ENCODE peak calls at places on chromosome X, in four cellular contexts. O is K562, H is GM12878, W is HepG2. S is an unnamed sample.

GRCh38 chrX:54721424-54721823 is 76.6 kb downstream of the ITIH6 start:
- DNase-seq in O (no peak), H (no peak), W (no peak), S (no peak)

GRCh38 chrX:117995378-117995777 is 121.2 kb downstream of the KLHL13 start:
- DNase-seq in O (no peak), H (no peak), W (no peak), S (no peak)

GRCh38 chrX:47815901-47816845 is 20.5 kb upstream of the ZNF81 start:
- DNase-seq in O (no peak), H (no peak), W (no peak), S (no peak)

GRCh38 chrX:29419774-29420553 is 795.4 kb upstream of the MAGEB2 start:
- DNase-seq in O (no peak), H (no peak), W (no peak), S (no peak)

GRCh38 chrX:29138003-29138402 is 550.8 kb downstream of the IL1RAPL1 start:
- DNase-seq in O (no peak), H (no peak), W (no peak), S (no peak)

GRCh38 chrX:101287402-101287801 is 3.7 kb downstream of the TAF7L start:
- DNase-seq in O (peak), H (peak), W (peak), S (no peak)

GRCh38 chrX:13128104-13128503 is 83.7 kb upstream of the FAM9C start:
- DNase-seq in O (no peak), H (no peak), W (no peak), S (no peak)

GRCh38 chrX:10656214-10656613 is 35.8 kb upstream of the MID1 start:
- DNase-seq in O (no peak), H (no peak), W (no peak), S (no peak)

GRCh38 chrX:3244203-3244743 is 102.2 kb downstream of the MXRA5 start:
- DNase-seq in O (no peak), H (no peak), W (no peak), S (no peak)

GRCh38 chrX:39144965-39145364 is 343.7 kb downstream of the MID1IP1 start:
- DNase-seq in O (no peak), H (no peak), W (no peak), S (no peak)

GRCh38 chrX:2903366-2903765 is 25.8 kb downstream of the ARSD start:
- DNase-seq in O (peak), H (no peak), W (no peak), S (no peak)

GRCh38 chrX:14872355-14872754 is 514 bp downstream of the FANCB start:
- DNase-seq in O (peak), H (no peak), W (no peak), S (no peak)

GRCh38 chrX:140572724-140573123 is 67.9 kb upstream of the SOX3 start:
- DNase-seq in O (peak), H (peak), W (peak), S (peak)

GRCh38 chrX:39063037-39063436 is 261.8 kb downstream of the MID1IP1 start:
- DNase-seq in O (no peak), H (no peak), W (no peak), S (no peak)

GRCh38 chrX:52509916-52510315 is 6.9 kb downstream of the XAGE1B start:
- DNase-seq in O (no peak), H (no peak), W (no peak), S (no peak)

GRCh38 chrX:24874604-24875247 is 141.0 kb downstream of the ARX start:
- DNase-seq in O (no peak), H (no peak), W (no peak), S (peak)

GRCh38 chrX:119041175-119041574 is 31.6 kb upstream of the CT47C1 start:
- DNase-seq in O (peak), H (no peak), W (peak), S (no peak)

GRCh38 chrX:129833153-129834004 is 10.3 kb downstream of the ZDHHC9 start:
- DNase-seq in O (no peak), H (no peak), W (no peak), S (no peak)

GRCh38 chrX:56068274-56068758 is 163.8 kb upstream of the KLF8 start:
- DNase-seq in O (no peak), H (no peak), W (no peak), S (no peak)

GRCh38 chrX:7943600-7944245 is 16.5 kb upstream of the PNPLA4 start:
- DNase-seq in O (no peak), H (no peak), W (no peak), S (no peak)

GRCh38 chrX:12496343-12496742 is 294.9 kb upstream of the PRPS2 start:
- DNase-seq in O (no peak), H (no peak), W (no peak), S (no peak)

GRCh38 chrX:93585661-93586060 is 87.7 kb downstream of the NAP1L3 start:
- DNase-seq in O (no peak), H (no peak), W (no peak), S (no peak)

GRCh38 chrX:13647709-13648212 is 5.2 kb upstream of the TCEANC start:
- DNase-seq in O (peak), H (no peak), W (peak), S (no peak)

GRCh38 chrX:150587585-150588503 is 19.4 kb downstream of the MTM1 start:
- DNase-seq in O (peak), H (no peak), W (no peak), S (peak)

GRCh38 chrX:138775501-138775900 is 64.0 kb upstream of the FGF13 start:
- DNase-seq in O (peak), H (no peak), W (peak), S (no peak)

GRCh38 chrX:153704021-153704526 is 16.3 kb downstream of the SLC6A8 start:
- DNase-seq in O (no peak), H (no peak), W (no peak), S (no peak)

GRCh38 chrX:153703036-153703370 is 15.3 kb downstream of the SLC6A8 start:
- DNase-seq in O (no peak), H (no peak), W (no peak), S (no peak)

GRCh38 chrX:153700967-153701366 is 13.2 kb downstream of the SLC6A8 start:
- DNase-seq in O (no peak), H (no peak), W (no peak), S (no peak)

GRCh38 chrX:153701706-153702105 is 14.0 kb downstream of the SLC6A8 start:
- DNase-seq in O (no peak), H (no peak), W (no peak), S (no peak)

DNA sequence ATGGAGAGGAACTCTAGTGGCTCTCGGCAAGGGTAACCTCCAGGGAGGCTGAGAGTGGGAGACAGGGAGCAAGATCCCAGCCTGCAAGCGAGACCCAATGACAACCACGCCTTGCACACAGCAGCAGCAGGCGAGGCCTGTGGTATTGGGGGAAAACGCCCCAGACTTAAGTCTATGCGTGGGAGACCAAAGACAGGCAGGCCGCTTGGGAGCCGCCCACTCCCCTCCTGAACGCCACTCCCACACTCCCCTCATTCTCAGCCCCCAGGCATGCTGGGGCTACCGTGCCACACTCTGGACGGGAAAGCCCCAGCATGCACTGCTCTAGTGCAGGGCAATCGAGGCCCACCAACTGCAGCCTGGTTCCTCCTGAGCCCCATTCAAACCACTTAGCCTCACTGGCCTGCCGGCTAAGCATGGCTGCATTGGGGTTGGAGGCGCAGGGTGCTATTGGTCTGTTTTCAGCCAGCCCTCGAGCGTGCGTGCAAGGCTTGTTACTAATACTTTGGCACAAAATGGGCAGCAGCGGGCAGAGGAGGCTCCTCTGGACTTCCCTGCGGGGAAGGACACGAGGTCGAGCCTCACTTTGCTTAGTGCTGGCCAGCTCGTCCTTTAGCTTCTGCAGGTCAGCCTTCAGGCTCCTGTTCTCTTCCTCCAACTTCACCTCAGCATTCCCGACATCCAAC is 14.8 kb downstream of the SLC6A8 start:
- DNase-seq in O (no peak), H (no peak), W (no peak), S (no peak)
- TF ChIP-seq ESRRA in O (no peak), H (no peak), W (no peak), S (no peak)

GRCh38 chrX:16578218-16578617 is 71.7 kb upstream of the S100G start:
- DNase-seq in O (no peak), H (no peak), W (no peak), S (no peak)
- TF ChIP-seq NR2C2 in O (no peak), H (no peak), W (no peak), S (no peak)

GRCh38 chrX:48918303-48918643 is 551 bp downstream of the PIM2 start:
- DNase-seq in O (no peak), H (no peak), W (no peak), S (no peak)
- TF ChIP-seq ESRRA in O (no peak), H (no peak), W (no peak), S (no peak)

DNA sequence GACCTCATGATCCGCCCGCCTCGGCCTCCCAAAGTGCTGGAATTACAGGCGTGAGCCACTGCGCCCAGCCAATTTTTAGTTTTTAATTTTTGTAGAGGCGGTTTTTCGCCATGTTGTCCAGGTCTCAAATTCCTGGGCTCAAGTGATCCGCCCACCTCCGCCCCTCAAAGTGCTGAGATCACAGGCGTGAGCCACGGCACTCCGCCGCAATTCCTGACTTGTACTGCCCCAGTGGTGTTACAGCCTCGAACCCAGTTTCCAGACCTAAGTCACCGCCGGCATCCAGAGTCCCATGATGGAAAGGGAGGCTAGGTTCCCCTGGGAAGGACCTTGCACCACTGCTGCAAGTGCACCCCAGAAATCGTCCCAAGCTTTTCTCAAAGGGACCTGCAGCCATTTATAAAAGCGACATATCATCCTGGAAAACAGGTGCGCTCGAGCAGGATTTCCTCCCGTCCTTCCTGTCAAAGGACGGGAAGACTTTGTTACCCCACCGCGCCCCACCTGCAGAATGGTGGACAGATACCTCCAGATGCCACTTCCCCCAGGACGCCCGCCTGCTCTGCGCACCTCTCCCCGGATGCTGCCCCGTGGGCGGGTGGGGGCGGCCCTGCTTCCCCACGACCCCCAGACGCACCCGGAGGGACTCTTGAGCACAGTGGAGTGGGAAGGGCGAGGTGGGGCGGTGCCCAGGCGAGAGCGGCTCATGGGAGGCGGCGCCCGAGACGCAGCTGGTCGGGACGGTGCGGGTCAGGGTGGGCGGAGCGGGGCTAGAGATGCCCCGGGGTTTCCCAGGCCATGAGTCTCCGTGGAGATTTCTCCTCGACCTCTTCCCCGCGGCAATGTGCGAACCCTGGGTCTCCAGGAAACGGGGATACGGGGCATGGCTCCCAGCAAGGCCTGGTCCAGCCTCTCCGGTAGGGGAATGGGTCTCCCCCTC is 959 bp upstream of the RPL10 start:
- DNase-seq in O (peak), H (no peak), W (peak), S (peak)
- TF ChIP-seq NR2C2 in O (peak), H (no peak), W (no peak), S (no peak)

GRCh38 chrX:23292979-23293651 is 41.5 kb upstream of the PTCHD1 start:
- DNase-seq in O (no peak), H (no peak), W (no peak), S (no peak)
- TF ChIP-seq ESRRA in O (no peak), H (no peak), W (no peak), S (no peak)

GRCh38 chrX:538311-538710 is 92.3 kb upstream of the SHOX start:
- DNase-seq in O (no peak), H (no peak), W (no peak), S (no peak)
- TF ChIP-seq NR2C2 in O (no peak), H (no peak), W (no peak), S (no peak)

GRCh38 chrX:19059063-19059462 is 63.2 kb downstream of the ADGRG2 start:
- DNase-seq in O (no peak), H (no peak), W (no peak), S (no peak)

GRCh38 chrX:19063030-19063429 is 59.2 kb downstream of the ADGRG2 start:
- DNase-seq in O (no peak), H (no peak), W (no peak), S (no peak)

GRCh38 chrX:19065535-19065934 is 56.7 kb downstream of the ADGRG2 start:
- DNase-seq in O (no peak), H (peak), W (no peak), S (no peak)

DNA sequence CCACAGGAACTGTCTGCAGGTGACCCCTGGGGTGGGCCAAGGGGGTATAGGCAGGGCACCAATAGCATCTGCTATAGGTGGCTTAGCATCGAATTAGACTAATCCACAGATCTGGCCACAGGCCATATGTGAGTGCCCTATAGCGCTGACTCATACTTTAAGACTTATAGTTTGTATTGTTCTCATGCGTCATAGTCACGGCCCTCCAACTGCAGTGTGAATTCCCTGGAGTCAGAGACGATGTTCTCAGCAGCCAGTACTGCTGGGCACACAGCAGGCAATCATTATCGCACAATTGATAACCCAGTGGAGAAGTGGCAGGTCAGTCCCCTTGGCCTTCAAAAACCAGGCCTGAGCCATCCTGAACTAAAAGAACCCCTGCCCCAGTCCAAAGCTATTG is 58.1 kb downstream of the ADGRG2 start:
- DNase-seq in O (no peak), H (no peak), W (no peak), S (no peak)
- TF ChIP-seq ESRRA in O (no peak), H (no peak), W (no peak), S (no peak)

GRCh38 chrX:133939655-133940054 is 45.7 kb downstream of the GPC3 start:
- DNase-seq in O (no peak), H (no peak), W (no peak), S (no peak)
- TF ChIP-seq NR2C2 in O (no peak), H (no peak), W (no peak), S (no peak)

S was measured in WTC11.